ENCODE peak calls at places on chromosomes 2 and 18, in four cellular contexts. One of them, this sample, is unnamed.

GRCh38 chr2:210475726-210476125 is 833 bp downstream of the LANCL1 start:
- DNase-seq in GM12878: no peak
- DNase-seq in K562: no peak
- DNase-seq in WTC11: no peak
- DNase-seq in this sample: peak; percentile 22

GRCh38 chr2:102103992-102104871 is 38.3 kb upstream of the IL1R1 start:
- DNase-seq in WTC11: no peak
- DNase-seq in K562: no peak
- DNase-seq in GM12878: peak; percentile 67
- DNase-seq in this sample: no peak

GRCh38 chr2:118123561-118124232 is 35.4 kb downstream of the INSIG2 start:
- DNase-seq in GM12878: no peak
- DNase-seq in WTC11: no peak
- DNase-seq in K562: no peak
- DNase-seq in this sample: no peak

GRCh38 chr2:30293303-30293912 is 62.1 kb downstream of the LBH start:
- DNase-seq in K562: no peak
- DNase-seq in GM12878: no peak
- DNase-seq in WTC11: no peak
- DNase-seq in this sample: no peak

GRCh38 chr18:2948038-2948437 is 64.9 kb downstream of the LPIN2 start:
- DNase-seq in GM12878: no peak
- DNase-seq in WTC11: no peak
- DNase-seq in K562: peak; percentile 33
- DNase-seq in this sample: peak; percentile 19

GRCh38 chr18:6509417-6510198 is 94.9 kb upstream of the L3MBTL4 start:
- DNase-seq in K562: no peak
- DNase-seq in WTC11: no peak
- DNase-seq in GM12878: no peak
- DNase-seq in this sample: peak; percentile 44

GRCh38 chr2:103268841-103269498 is 507.1 kb downstream of the TMEM182 start:
- DNase-seq in K562: no peak
- DNase-seq in GM12878: no peak
- DNase-seq in WTC11: no peak
- DNase-seq in this sample: no peak

GRCh38 chr2:120935339-120936313 is 200.0 kb downstream of the GLI2 start:
- DNase-seq in WTC11: no peak
- DNase-seq in GM12878: no peak
- DNase-seq in K562: no peak
- DNase-seq in this sample: no peak

GRCh38 chr2:109532728-109533076 is 81.1 kb downstream of the SEPTIN10 start:
- DNase-seq in K562: no peak
- DNase-seq in WTC11: no peak
- DNase-seq in GM12878: no peak
- DNase-seq in this sample: no peak

GRCh38 chr2:134252092-134252775 is 1.6 kb upstream of the MGAT5 start:
- DNase-seq in K562: no peak
- DNase-seq in WTC11: no peak
- DNase-seq in GM12878: no peak
- DNase-seq in this sample: no peak

GRCh38 chr2:216991563-216991962 is 131.7 kb upstream of the TNP1 start:
- DNase-seq in WTC11: no peak
- DNase-seq in GM12878: no peak
- DNase-seq in K562: no peak
- DNase-seq in this sample: peak; percentile 62

GRCh38 chr2:186543561-186544131 is 46.2 kb upstream of the ITGAV start:
- DNase-seq in K562: no peak
- DNase-seq in WTC11: no peak
- DNase-seq in GM12878: no peak
- DNase-seq in this sample: no peak

GRCh38 chr2:186542002-186542401 is 47.9 kb upstream of the ITGAV start:
- DNase-seq in K562: no peak
- DNase-seq in WTC11: no peak
- DNase-seq in GM12878: no peak
- DNase-seq in this sample: no peak

GRCh38 chr2:186537019-186537418 is 51.0 kb downstream of the ZC3H15 start:
- DNase-seq in GM12878: no peak
- DNase-seq in K562: no peak
- DNase-seq in WTC11: no peak
- DNase-seq in this sample: no peak

GRCh38 chr2:186544255-186544675 is 45.6 kb upstream of the ITGAV start:
- DNase-seq in GM12878: no peak
- DNase-seq in WTC11: no peak
- DNase-seq in K562: no peak
- DNase-seq in this sample: no peak

DNA sequence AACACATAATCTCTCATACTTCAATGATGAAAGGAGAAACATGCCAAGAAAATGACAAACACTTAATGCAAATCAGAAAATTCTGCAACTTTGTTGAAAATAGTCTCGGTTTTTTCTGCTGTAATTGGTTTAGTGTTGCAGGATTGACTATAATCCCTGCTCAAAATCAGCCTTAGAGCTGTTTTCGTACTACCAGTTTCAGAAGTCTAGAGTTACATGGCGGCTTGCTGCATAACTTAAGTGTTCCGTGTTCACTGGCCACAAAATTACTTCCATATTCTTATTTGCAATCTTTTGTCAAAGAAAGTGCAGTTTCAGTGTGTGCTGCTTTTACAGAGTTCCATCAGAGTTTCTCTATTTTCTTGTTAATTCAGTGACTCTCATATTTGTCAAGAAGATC is 48.9 kb upstream of the ITGAV start:
- DNase-seq in GM12878: no peak
- DNase-seq in K562: no peak
- DNase-seq in WTC11: no peak
- DNase-seq in this sample: no peak
- TF ChIP-seq USF1 in GM12878: no peak
- TF ChIP-seq USF1 in K562: no peak
- TF ChIP-seq USF1 in WTC11: no peak
- TF ChIP-seq USF1 in this sample: no peak

GRCh38 chr2:172181840-172182239 is 79.1 kb upstream of the DLX2 start:
- DNase-seq in WTC11: peak; percentile 31
- DNase-seq in K562: no peak
- DNase-seq in GM12878: no peak
- DNase-seq in this sample: no peak
- TF ChIP-seq USF1 in WTC11: no peak
- TF ChIP-seq USF1 in K562: no peak
- TF ChIP-seq USF1 in GM12878: no peak
- TF ChIP-seq USF1 in this sample: no peak

DNA sequence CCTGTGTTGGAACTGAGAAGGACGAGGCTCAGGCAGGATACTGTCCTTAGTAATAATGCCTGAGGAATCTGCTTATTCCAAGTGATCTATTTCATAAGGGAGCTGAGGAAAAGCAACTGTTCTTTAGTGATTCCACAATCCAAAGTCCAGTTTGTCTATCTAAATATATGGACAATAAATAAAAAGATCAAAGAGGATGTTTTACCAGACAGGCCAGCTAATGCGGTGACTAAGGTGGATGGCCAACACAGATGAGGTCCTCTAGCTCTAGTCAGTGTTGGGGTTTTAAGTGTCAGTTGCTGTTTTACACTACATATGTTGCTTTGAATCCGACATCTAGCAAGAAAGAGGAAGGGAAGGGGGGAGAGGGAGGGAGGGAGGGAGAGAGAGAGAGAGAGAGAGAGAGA is 26.9 kb upstream of the SCN1A start:
- DNase-seq in K562: no peak
- DNase-seq in WTC11: no peak
- DNase-seq in GM12878: no peak
- DNase-seq in this sample: no peak
- TF ChIP-seq USF1 in K562: no peak
- TF ChIP-seq USF1 in WTC11: no peak
- TF ChIP-seq USF1 in GM12878: no peak
- TF ChIP-seq USF1 in this sample: no peak

DNA sequence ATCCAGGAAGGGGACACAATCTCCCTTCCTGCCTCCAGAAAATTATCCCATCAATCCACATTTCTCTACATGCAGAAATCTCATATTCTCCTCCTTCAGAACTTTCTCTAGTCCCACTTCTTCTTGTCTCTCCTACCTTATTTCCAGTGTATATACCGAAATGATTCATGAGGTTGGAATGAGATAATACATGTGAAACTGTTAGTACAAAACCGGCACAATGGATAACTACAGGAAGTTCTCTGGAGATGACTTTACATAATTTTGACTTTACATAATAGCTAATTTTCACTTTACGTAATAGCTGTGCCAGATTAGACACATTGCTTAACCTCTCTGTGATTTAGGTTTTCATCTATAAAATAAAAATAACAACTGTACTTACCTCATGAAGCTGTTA is 801.3 kb downstream of the ERBB4 start:
- DNase-seq in WTC11: no peak
- DNase-seq in K562: no peak
- DNase-seq in GM12878: no peak
- DNase-seq in this sample: no peak
- TF ChIP-seq USF1 in WTC11: no peak
- TF ChIP-seq USF1 in K562: no peak
- TF ChIP-seq USF1 in GM12878: no peak
- TF ChIP-seq USF1 in this sample: no peak

GRCh38 chr2:55057474-55057873 is 7.2 kb upstream of the RTN4 start:
- DNase-seq in K562: no peak
- DNase-seq in GM12878: no peak
- DNase-seq in WTC11: no peak
- DNase-seq in this sample: no peak

GRCh38 chr2:55061534-55062344 is 11.5 kb upstream of the RTN4 start:
- DNase-seq in WTC11: no peak
- DNase-seq in K562: no peak
- DNase-seq in GM12878: no peak
- DNase-seq in this sample: no peak

GRCh38 chr2:55062754-55063153 is 12.5 kb upstream of the RTN4 start:
- DNase-seq in WTC11: no peak
- DNase-seq in K562: no peak
- DNase-seq in GM12878: no peak
- DNase-seq in this sample: no peak

GRCh38 chr2:55063226-55063625 is 13.0 kb upstream of the RTN4 start:
- DNase-seq in K562: no peak
- DNase-seq in GM12878: no peak
- DNase-seq in WTC11: no peak
- DNase-seq in this sample: no peak

DNA sequence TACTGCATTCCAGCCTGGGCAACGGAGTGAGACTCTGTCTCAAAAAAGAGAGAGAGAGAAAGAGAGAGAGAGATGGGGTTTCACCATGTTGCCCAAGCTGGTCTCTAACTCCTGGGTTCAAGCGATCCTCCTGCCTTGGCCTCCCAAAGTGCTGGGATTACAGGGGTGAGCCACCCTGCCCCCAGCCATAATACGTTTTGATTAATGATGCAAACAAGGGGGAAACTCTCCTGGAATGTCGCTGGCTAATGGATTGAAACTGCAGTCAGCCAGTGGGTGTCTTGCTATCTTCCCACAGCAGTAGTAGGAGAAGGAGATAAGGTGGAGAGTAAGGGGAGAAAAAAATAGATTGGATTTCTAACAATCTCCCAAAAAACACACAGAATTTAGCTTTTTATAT is 9.5 kb upstream of the RTN4 start:
- DNase-seq in WTC11: no peak
- DNase-seq in K562: no peak
- DNase-seq in GM12878: no peak
- DNase-seq in this sample: no peak
- TF ChIP-seq USF1 in WTC11: no peak
- TF ChIP-seq USF1 in K562: no peak
- TF ChIP-seq USF1 in GM12878: no peak
- TF ChIP-seq USF1 in this sample: no peak